ENCODE peak calls at places on chromosomes 7 and 10, in four cellular contexts. S is MCF 10A; N is stimulated activated CD4-positive, alpha-beta T cell treated with anti-CD3 and anti-CD28 coated beads, Interleukin-1b, Interleukin-23, amount 100 ng/mL, for 1 hour; O is NCI-H82. Z is an unnamed sample.

GRCh38 chr7:138186951-138187351 is 110.7 kb downstream of the AKR1D1 start:
- DNase-seq in O (no peak), S (peak), N (no peak), Z (no peak)

GRCh38 chr10:92699518-92700272 is 9.9 kb downstream of the HHEX start:
- DNase-seq in N (no peak), S (peak), O (no peak), Z (no peak)

GRCh38 chr7:155860840-155861479 is 48.7 kb upstream of the SHH start:
- DNase-seq in N (no peak), S (peak), O (no peak), Z (peak)

GRCh38 chr7:50393547-50394252 is 56.5 kb downstream of the FIGNL1 start:
- DNase-seq in O (no peak), N (no peak), S (no peak), Z (no peak)

GRCh38 chr7:69652947-69653701 is 54.8 kb downstream of the AUTS2 start:
- DNase-seq in N (no peak), O (peak), S (no peak), Z (no peak)

GRCh38 chr10:88992945-88993537 is 2.4 kb downstream of the FAS start:
- DNase-seq in O (no peak), S (peak), N (no peak), Z (peak)

GRCh38 chr10:34522542-34522941 is 292.6 kb downstream of the PARD3 start:
- DNase-seq in N (no peak), S (peak), O (peak), Z (no peak)

GRCh38 chr10:4661572-4662255 is 164.3 kb upstream of the AKR1E2 start:
- DNase-seq in N (no peak), S (no peak), O (peak), Z (no peak)

GRCh38 chr10:116215651-116216050 is 57.4 kb downstream of the GFRA1 start:
- DNase-seq in N (no peak), O (no peak), S (no peak), Z (no peak)

GRCh38 chr10:74171625-74172024 is 20.6 kb downstream of the ADK start:
- DNase-seq in N (no peak), O (no peak), S (no peak), Z (no peak)

GRCh38 chr7:101138149-101138870 is 11.4 kb downstream of the SERPINE1 start:
- DNase-seq in N (peak), S (peak), O (peak), Z (peak)

GRCh38 chr7:44541-44896 is 147.9 kb upstream of the FAM20C start:
- DNase-seq in O (no peak), S (no peak), N (no peak), Z (no peak)

GRCh38 chr7:106891545-106892410 is 26.7 kb downstream of the PIK3CG start:
- DNase-seq in S (no peak), N (no peak), O (peak), Z (peak)

GRCh38 chr7:322111-322671 is 32.2 kb downstream of the FOXL3 start:
- DNase-seq in O (peak), S (peak), N (peak), Z (peak)

GRCh38 chr10:49119746-49120145 is 4.4 kb upstream of the VSTM4 start:
- DNase-seq in O (no peak), S (peak), N (no peak), Z (peak)

GRCh38 chr7:103795787-103796186 is 193.7 kb downstream of the RELN start:
- DNase-seq in S (no peak), N (no peak), O (no peak), Z (no peak)

GRCh38 chr10:76553231-76553630 is 1084.4 kb downstream of the KCNMA1 start:
- DNase-seq in N (no peak), S (no peak), O (no peak), Z (no peak)

GRCh38 chr7:142301299-142301698 is 43.4 kb upstream of the PRSS58 start:
- DNase-seq in S (no peak), O (no peak), N (no peak), Z (no peak)

GRCh38 chr10:81866753-81867152 is 8.2 kb upstream of the NRG3 start:
- DNase-seq in S (no peak), O (no peak), N (no peak), Z (no peak)

GRCh38 chr10:35578608-35578956 is 26.6 kb upstream of the GJD4 start:
- DNase-seq in O (no peak), N (no peak), S (no peak), Z (no peak)

GRCh38 chr7:136194843-136195242 is 217.7 kb upstream of the MTPN start:
- DNase-seq in O (no peak), S (no peak), N (no peak), Z (no peak)

GRCh38 chr7:24587853-24588252 is 14.6 kb downstream of the PALS2 start:
- DNase-seq in N (peak), S (peak), O (peak), Z (no peak)

GRCh38 chr7:50304911-50305621 is 550 bp downstream of the IKZF1 start:
- DNase-seq in N (no peak), S (no peak), O (no peak), Z (peak)

GRCh38 chr7:47143344-47143743 is 438.6 kb downstream of the TNS3 start:
- DNase-seq in N (no peak), O (no peak), S (peak), Z (peak)

GRCh38 chr10:124177180-124177518 is 83.8 kb upstream of the CHST15 start:
- DNase-seq in O (no peak), S (no peak), N (no peak), Z (no peak)

GRCh38 chr10:43114743-43115611 is 23.3 kb upstream of the CSGALNACT2 start:
- DNase-seq in O (no peak), N (no peak), S (no peak), Z (no peak)

GRCh38 chr7:24755541-24756416 is 1.5 kb downstream of the GSDME start:
- DNase-seq in S (peak), N (no peak), O (no peak), Z (peak)

GRCh38 chr7:1943933-1944618 is 274.0 kb downstream of the ELFN1 start:
- DNase-seq in O (no peak), S (no peak), N (no peak), Z (no peak)

GRCh38 chr7:28984219-28984618 is 26.1 kb upstream of the TRIL start:
- DNase-seq in N (no peak), O (no peak), S (no peak), Z (no peak)

GRCh38 chr10:11562888-11563287 is 48.6 kb downstream of the USP6NL start:
- DNase-seq in O (no peak), S (no peak), N (no peak), Z (no peak)

GRCh38 chr10:49598164-49598856 is 11.8 kb upstream of the SLC18A3 start:
- DNase-seq in S (no peak), N (no peak), O (peak), Z (no peak)

GRCh38 chr7:36775673-36776072 is 51.4 kb upstream of the AOAH start:
- DNase-seq in N (no peak), S (no peak), O (no peak), Z (no peak)

GRCh38 chr10:46520941-46521340 is 35.5 kb downstream of the GPRIN2 start:
- DNase-seq in O (no peak), N (no peak), S (peak), Z (peak)

GRCh38 chr10:127872011-127872741 is 20.6 kb downstream of the CLRN3 start:
- DNase-seq in N (no peak), S (peak), O (no peak), Z (peak)

GRCh38 chr10:45429790-45430189 is 55.8 kb downstream of the ALOX5 start:
- DNase-seq in O (no peak), N (no peak), S (no peak), Z (no peak)

GRCh38 chr10:35219292-35219691 is 92.6 kb downstream of the CREM start:
- DNase-seq in N (no peak), O (peak), S (no peak), Z (no peak)

GRCh38 chr7:85890244-85890811 is 703.5 kb upstream of the SEMA3D start:
- DNase-seq in S (peak), O (peak), N (no peak), Z (peak)

GRCh38 chr7:28596245-28596935 is 184.1 kb downstream of the CREB5 start:
- DNase-seq in O (no peak), N (no peak), S (no peak), Z (no peak)

GRCh38 chr10:69335063-69335587 is 56.8 kb downstream of the HK1 start:
- DNase-seq in N (no peak), S (no peak), O (no peak), Z (no peak)

GRCh38 chr7:31553636-31554035 is 39.7 kb downstream of the ITPRID1 start:
- DNase-seq in O (no peak), N (no peak), S (no peak), Z (no peak)

Z was measured in bronchial epithelial cell.